ENCODE peak calls at places on chromosomes 4 and X, in eight cellular contexts. P is IMR-90; J is EL; V is ovary; U is head of caudate nucleus; K is ascending aorta; F is activated naive CD8-positive, alpha-beta T cell treated with anti-CD3 and anti-CD28 coated beads, Interleukin-2, amount 50 U/mL, for 16 hours; G is heart right ventricle. H is an unnamed sample.

GRCh38 chr4:86043755-86044592 is 315.9 kb downstream of the MAPK10 start:
- DNase-seq in P (peak; percentile 55), U (peak; percentile 79), J (peak; percentile 63), G (peak; percentile 46), V (no peak), F (no peak), K (no peak), H (no peak)

GRCh38 chrX:119427024-119427794 is 28.1 kb downstream of the SLC25A43 start:
- DNase-seq in J (peak; percentile 41), F (no peak), K (no peak), P (peak; percentile 34), U (peak; percentile 41), G (peak; percentile 23), V (no peak), H (no peak)

GRCh38 chrX:150291014-150291413 is 72.1 kb upstream of the MAMLD1 start:
- DNase-seq in K (no peak), J (peak; percentile 7), P (no peak), U (peak; percentile 94), V (no peak), G (no peak), F (no peak), H (no peak)

GRCh38 chrX:152086141-152086540 is 52.2 kb downstream of the MAGEA10 start:
- DNase-seq in G (no peak), U (no peak), J (no peak), K (no peak), F (no peak), V (no peak), P (no peak), H (no peak)

GRCh38 chr4:80999943-81000342 is 30.6 kb upstream of the BMP3 start:
- DNase-seq in J (no peak), K (no peak), G (no peak), V (no peak), U (no peak), F (no peak), P (no peak), H (no peak)

GRCh38 chr4:60657802-60658201 is 542.3 kb upstream of the ADGRL3 start:
- DNase-seq in K (no peak), F (no peak), U (no peak), P (peak; percentile 13), J (peak; percentile 12), G (no peak), V (no peak), H (no peak)

GRCh38 chr4:177964693-177965168 is 522.5 kb upstream of the AGA start:
- DNase-seq in F (no peak), P (peak; percentile 51), J (peak; percentile 55), G (no peak), K (no peak), V (no peak), U (no peak), H (no peak)

GRCh38 chr4:139300431-139301142 is 718 bp upstream of the NAA15 start:
- DNase-seq in J (peak; percentile 70), F (no peak), U (no peak), P (peak; percentile 72), V (peak; percentile 28), K (no peak), G (no peak), H (no peak)

GRCh38 chrX:10111364-10112148 is 45.2 kb upstream of the CLCN4 start:
- DNase-seq in J (no peak), G (peak; percentile 42), F (peak; percentile 17), P (peak; percentile 14), U (peak; percentile 62), V (peak; percentile 77), K (no peak), H (no peak)

GRCh38 chrX:47199286-47199685 is 5.7 kb downstream of the UBA1 start:
- DNase-seq in F (no peak), U (no peak), G (no peak), V (no peak), J (no peak), K (no peak), P (no peak), H (no peak)

GRCh38 chrX:118554511-118554910 is 58.9 kb downstream of the DOCK11 start:
- DNase-seq in J (no peak), K (no peak), U (no peak), G (no peak), P (no peak), F (no peak), V (no peak), H (no peak)

GRCh38 chrX:66042307-66043077 is 2.6 kb upstream of the VSIG4 start:
- DNase-seq in K (no peak), G (no peak), V (no peak), F (no peak), J (no peak), U (no peak), P (no peak), H (no peak)

GRCh38 chrX:40207626-40208025 is 109.9 kb upstream of the BCOR start:
- DNase-seq in K (no peak), V (no peak), J (peak; percentile 37), F (no peak), U (no peak), G (no peak), P (peak; percentile 19), H (no peak)

GRCh38 chr4:1879491-1879890 is 8.3 kb downstream of the NSD2 start:
- DNase-seq in F (no peak), K (no peak), G (no peak), P (peak; percentile 33), J (no peak), U (no peak), V (no peak), H (no peak)

H was measured in HuH-7.